ENCODE peak calls at places on chromosomes 16 and 17, in six cellular contexts. B, H, A, E, Z and V are unnamed samples.

GRCh38 chr16:31064882-31065461 is 9.1 kb downstream of the ZNF668 start:
- DNase-seq in B (peak; percentile 84), H (peak; percentile 96), A (no peak), E (peak; percentile 99), Z (peak; percentile 68), V (peak; percentile 95)

GRCh38 chr17:235831-236640 is 54.6 kb upstream of the DOC2B start:
- DNase-seq in B (peak; percentile 25), H (no peak), A (peak; percentile 27), E (no peak), Z (peak; percentile 7), V (no peak)

GRCh38 chr16:5412721-5413120 is 315.1 kb upstream of the EEF2KMT start:
- DNase-seq in B (no peak), H (no peak), A (no peak), E (no peak), Z (no peak), V (peak; percentile 20)

GRCh38 chr17:57939797-57940196 is 15.4 kb downstream of the CUEDC1 start:
- DNase-seq in B (peak; percentile 66), H (no peak), A (peak; percentile 72), E (no peak), Z (peak; percentile 59), V (no peak)

GRCh38 chr16:27566417-27566816 is 16.5 kb downstream of the KATNIP start:
- DNase-seq in B (no peak), H (no peak), A (no peak), E (no peak), Z (no peak), V (no peak)

GRCh38 chr16:50861926-50862325 is 120.0 kb downstream of the CYLD start:
- DNase-seq in B (no peak), H (peak; percentile 41), A (no peak), E (peak; percentile 68), Z (no peak), V (no peak)

GRCh38 chr17:18143044-18143936 is 34.7 kb downstream of the MYO15A start:
- DNase-seq in B (no peak), H (peak; percentile 24), A (no peak), E (peak; percentile 54), Z (no peak), V (no peak)

GRCh38 chr17:50690887-50691549 is 16.7 kb downstream of the ANKRD40 start:
- DNase-seq in B (no peak), H (no peak), A (no peak), E (no peak), Z (no peak), V (no peak)

GRCh38 chr16:12229759-12230594 is 253.4 kb downstream of the SNX29 start:
- DNase-seq in B (no peak), H (peak; percentile 48), A (no peak), E (peak; percentile 50), Z (no peak), V (no peak)

GRCh38 chr16:79902351-79902750 is 301.8 kb upstream of the MAF start:
- DNase-seq in B (no peak), H (no peak), A (no peak), E (no peak), Z (no peak), V (peak; percentile 3)

GRCh38 chr16:68005786-68006286 is 6.6 kb upstream of the DPEP2 start:
- DNase-seq in B (no peak), H (peak; percentile 8), A (peak; percentile 81), E (no peak), Z (no peak), V (no peak)

GRCh38 chr17:39018267-39019134 is 51.3 kb upstream of the FBXO47 start:
- DNase-seq in B (no peak), H (peak; percentile 7), A (no peak), E (no peak), Z (no peak), V (no peak)

GRCh38 chr17:59425085-59425901 is 93.8 kb downstream of the YPEL2 start:
- DNase-seq in B (peak; percentile 70), H (peak; percentile 77), A (peak; percentile 36), E (peak; percentile 87), Z (peak; percentile 41), V (no peak)

GRCh38 chr17:27180322-27180721 is 113.6 kb upstream of the WSB1 start:
- DNase-seq in B (no peak), H (no peak), A (no peak), E (no peak), Z (no peak), V (no peak)

GRCh38 chr16:81838794-81839193 is 59.7 kb downstream of the PLCG2 start:
- DNase-seq in B (no peak), H (no peak), A (no peak), E (peak; percentile 51), Z (no peak), V (no peak)

DNA sequence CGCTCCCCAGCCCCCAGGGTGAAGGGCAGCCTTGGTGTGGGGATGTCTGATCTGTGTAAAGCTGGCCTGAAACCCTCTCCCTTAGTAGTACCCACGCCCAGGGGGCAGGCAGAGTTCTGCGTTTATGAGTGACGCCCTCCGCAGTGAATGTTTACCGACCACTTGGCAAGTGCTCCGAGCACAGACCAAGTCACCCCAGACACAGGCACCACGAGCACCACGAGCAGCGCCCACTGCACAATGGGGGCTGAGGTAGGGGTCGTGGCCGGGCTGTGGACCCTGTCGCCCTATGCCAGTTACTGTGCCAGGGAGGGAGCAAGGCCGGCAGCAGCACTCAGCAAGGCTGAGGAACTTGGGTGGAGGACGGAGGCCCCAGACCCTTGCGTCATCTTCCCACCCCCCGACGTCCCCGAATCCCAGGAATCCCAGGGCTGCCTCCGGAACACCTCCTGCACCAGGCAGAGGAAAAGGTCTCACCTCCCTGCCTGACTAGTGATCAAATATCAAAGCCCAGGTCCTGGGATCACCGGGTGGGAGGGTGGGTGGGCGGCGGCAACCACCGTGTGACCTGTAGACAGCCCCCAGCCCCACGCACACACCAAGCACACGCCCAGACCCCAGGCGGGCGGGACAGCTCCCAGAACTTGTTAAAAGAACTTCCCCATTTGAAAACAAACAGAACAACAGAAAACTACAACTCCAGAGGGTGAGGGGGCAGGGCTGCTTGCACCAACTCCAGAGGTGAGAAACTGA is 5.3 kb downstream of the VASN start:
- DNase-seq in B (no peak), H (peak; percentile 64), A (no peak), E (no peak), Z (no peak), V (no peak)
- H3K4me3 ChIP-seq in B (no peak overlapping the region), H (peak overlapping the region; percentile 72), A (no peak overlapping the region), E (peak overlapping the region; percentile 100), Z (peak overlapping the region; percentile 75), V (no peak overlapping the region)

GRCh38 chr16:84044108-84044488 is 1.5 kb upstream of the SLC38A8 start:
- DNase-seq in B (no peak), H (peak; percentile 22), A (no peak), E (peak; percentile 62), Z (no peak), V (peak; percentile 17)

GRCh38 chr16:84043486-84044107 is 1.0 kb upstream of the SLC38A8 start:
- DNase-seq in B (no peak), H (no peak), A (no peak), E (peak; percentile 53), Z (no peak), V (no peak)

GRCh38 chr16:84047206-84047605 is 4.6 kb upstream of the SLC38A8 start:
- DNase-seq in B (peak; percentile 23), H (no peak), A (no peak), E (no peak), Z (no peak), V (no peak)

GRCh38 chr16:84045818-84046470 is 3.3 kb upstream of the SLC38A8 start:
- DNase-seq in B (peak; percentile 30), H (no peak), A (no peak), E (no peak), Z (no peak), V (no peak)

DNA sequence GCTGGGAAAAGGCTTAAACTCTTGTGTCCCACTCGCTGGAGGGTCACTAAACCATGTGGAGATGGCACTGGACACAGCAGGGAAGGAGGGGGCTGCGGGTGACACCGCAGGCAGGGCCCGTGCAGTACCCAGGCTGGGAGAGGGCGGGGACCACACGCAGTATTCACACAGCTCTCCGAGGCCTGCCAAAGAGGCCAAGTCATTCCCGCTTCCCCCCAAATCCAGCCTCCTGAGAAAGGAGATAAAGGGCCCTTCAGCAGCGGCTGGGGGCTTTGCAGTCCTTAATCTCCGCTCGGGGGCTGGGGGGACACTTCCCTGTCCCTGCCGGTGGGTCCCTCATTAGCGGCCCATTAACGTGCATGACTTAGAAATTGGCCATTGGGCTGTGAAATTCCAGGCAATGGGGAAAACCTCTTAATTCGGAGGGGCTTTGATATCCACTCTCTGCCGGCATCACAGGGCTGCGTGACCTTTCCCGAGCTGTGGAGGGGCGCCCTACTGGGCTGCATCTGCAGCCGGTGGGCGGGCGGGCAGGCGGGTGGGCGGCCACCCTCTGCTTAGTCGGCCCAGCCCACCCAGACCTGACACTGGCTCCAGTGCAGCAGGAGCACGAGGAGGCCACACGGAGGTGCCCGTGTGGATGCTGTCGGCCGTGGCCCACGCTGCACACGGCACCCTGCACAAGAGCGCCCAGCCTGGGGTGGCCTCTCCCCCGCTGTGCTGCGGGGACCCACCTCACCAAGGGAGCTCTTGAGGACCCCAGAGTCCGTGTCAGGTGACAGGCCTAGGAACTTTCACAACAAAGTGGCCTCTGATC is 2.6 kb upstream of the SLC38A8 start:
- DNase-seq in B (peak; percentile 44), H (no peak), A (no peak), E (no peak), Z (no peak), V (no peak)
- H3K9me3 ChIP-seq in B (no peaks in the 10 kb centered on the region), H (no peaks in the 10 kb centered on the region), A (no peaks in the 10 kb centered on the region), E (no peaks in the 10 kb centered on the region), Z (no peaks in the 10 kb centered on the region), V (no peaks in the 10 kb centered on the region)

GRCh38 chr17:75271233-75271954 is 363 bp upstream of the MIF4GD start:
- DNase-seq in B (peak; percentile 91), H (peak; percentile 94), A (peak; percentile 84), E (peak; percentile 92), Z (peak; percentile 85), V (peak; percentile 77)

GRCh38 chr17:75273968-75274708 is 3.1 kb upstream of the MIF4GD start:
- DNase-seq in B (no peak), H (peak; percentile 62), A (no peak), E (peak; percentile 88), Z (no peak), V (peak; percentile 73)

GRCh38 chr17:75271955-75272847 is 1.2 kb upstream of the MIF4GD start:
- DNase-seq in B (peak; percentile 74), H (peak; percentile 18), A (no peak), E (peak; percentile 89), Z (peak; percentile 71), V (peak; percentile 72)

GRCh38 chr17:75270966-75271232 is at the start of gene MIF4GD:
- DNase-seq in B (no peak), H (no peak), A (no peak), E (no peak), Z (no peak), V (no peak)

GRCh38 chr17:75272848-75273184 is 1.8 kb upstream of the MIF4GD start:
- DNase-seq in B (no peak), H (no peak), A (no peak), E (no peak), Z (no peak), V (no peak)
- H3K4me3 ChIP-seq in B (no peak overlapping the region), H (no peak overlapping the region), A (no peak overlapping the region), E (no peak overlapping the region), Z (no peak overlapping the region), V (no peak overlapping the region)

GRCh38 chr17:3385869-3386816 is at the start of gene OR3A2:
- DNase-seq in B (no peak), H (no peak), A (no peak), E (no peak), Z (no peak), V (no peak)

GRCh38 chr17:3378321-3378720 is 7.8 kb downstream of the OR3A2 start:
- DNase-seq in B (no peak), H (no peak), A (no peak), E (no peak), Z (no peak), V (no peak)

DNA sequence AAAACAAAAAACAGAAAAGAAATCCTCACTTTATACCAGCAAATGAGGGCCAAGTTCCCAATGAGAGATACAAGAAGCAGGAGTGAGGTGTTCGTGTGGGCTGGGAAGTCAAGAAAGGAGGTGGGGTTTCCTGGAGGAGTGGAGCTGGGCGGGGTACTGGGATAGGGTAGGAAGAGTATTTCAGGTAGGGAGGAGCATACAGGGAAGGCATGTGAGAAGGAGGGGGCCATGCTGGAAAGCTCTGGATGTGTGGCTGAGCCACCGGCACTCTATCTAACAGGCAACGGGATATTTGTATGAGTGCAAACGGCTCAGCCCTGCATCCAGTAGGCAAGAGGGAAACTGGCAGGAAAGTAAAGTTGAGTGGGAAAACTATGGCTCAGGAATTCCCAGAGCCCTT is 4.2 kb downstream of the OR3A2 start:
- DNase-seq in B (no peak), H (no peak), A (no peak), E (no peak), Z (no peak), V (no peak)
- H3K9me3 ChIP-seq in B (no peaks in the 10 kb centered on the region), H (no peaks in the 10 kb centered on the region), A (no peaks in the 10 kb centered on the region), E (no peaks in the 10 kb centered on the region), Z (no peaks in the 10 kb centered on the region), V (no peaks in the 10 kb centered on the region)